ENCODE peak calls at places on chromosomes 13 and 19, in nine cellular contexts. C is neural crest cell, T is left ventricle myocardium inferior, H is osteocyte, B is Calu3, O is lower leg skin, R is IMR-90, P is endodermal cell, J is mammary epithelial cell. I is an unnamed sample.

GRCh38 chr19:17610384-17610783 is 54.9 kb downstream of the COLGALT1 start:
- DNase-seq in B (no peak), O (no peak), T (no peak), P (no peak), C (no peak), R (peak; percentile 14), H (no peak), J (peak; percentile 11), I (no peak)

GRCh38 chr19:35090160-35090794 is 25.3 kb upstream of the FXYD3 start:
- DNase-seq in T (no peak), J (peak; percentile 46), C (peak; percentile 60), R (peak; percentile 53), P (peak; percentile 84), H (no peak), O (peak; percentile 60), B (peak; percentile 83), I (peak; percentile 68)

GRCh38 chr19:11982526-11982925 is 17.7 kb downstream of the ZNF763 start:
- DNase-seq in H (no peak), O (no peak), C (no peak), P (no peak), T (no peak), B (no peak), R (no peak), J (peak; percentile 62), I (no peak)

GRCh38 chr19:18292810-18293641 is 11.6 kb upstream of the JUND start:
- DNase-seq in J (no peak), O (peak; percentile 78), B (peak; percentile 34), R (peak; percentile 57), H (no peak), P (peak; percentile 97), C (peak; percentile 64), T (peak; percentile 91), I (peak; percentile 79)

GRCh38 chr13:72696590-72696989 is 30.8 kb downstream of the MZT1 start:
- DNase-seq in O (no peak), R (peak; percentile 10), J (no peak), P (no peak), T (no peak), H (no peak), B (no peak), C (no peak), I (no peak)

GRCh38 chr13:113860579-113861432 is 3.1 kb downstream of the GAS6 start:
- DNase-seq in P (peak; percentile 94), T (no peak), H (peak; percentile 81), C (no peak), O (no peak), R (no peak), B (no peak), J (no peak), I (peak; percentile 51)

GRCh38 chr19:6694147-6694815 is 24.3 kb upstream of the TNFSF14 start:
- DNase-seq in H (no peak), R (no peak), P (no peak), O (no peak), B (peak; percentile 11), J (no peak), T (no peak), C (no peak), I (no peak)

GRCh38 chr13:108006619-108007018 is 208.7 kb downstream of the LIG4 start:
- DNase-seq in J (no peak), P (no peak), C (no peak), T (no peak), R (no peak), O (no peak), H (no peak), B (no peak), I (no peak)

GRCh38 chr13:114050536-114051450 is 76.9 kb upstream of the C13orf46 start:
- DNase-seq in C (no peak), B (no peak), R (no peak), J (no peak), H (no peak), P (no peak), O (no peak), T (no peak), I (no peak)

GRCh38 chr19:4910594-4911273 is 1.4 kb downstream of the UHRF1 start:
- DNase-seq in P (no peak), H (no peak), J (no peak), C (peak; percentile 20), T (no peak), B (no peak), O (no peak), R (peak; percentile 64), I (peak; percentile 19)

GRCh38 chr13:67075239-67075638 is 154.9 kb downstream of the PCDH9 start:
- DNase-seq in H (no peak), B (no peak), T (no peak), J (peak; percentile 3), R (peak; percentile 15), O (no peak), P (no peak), C (no peak), I (no peak)

DNA sequence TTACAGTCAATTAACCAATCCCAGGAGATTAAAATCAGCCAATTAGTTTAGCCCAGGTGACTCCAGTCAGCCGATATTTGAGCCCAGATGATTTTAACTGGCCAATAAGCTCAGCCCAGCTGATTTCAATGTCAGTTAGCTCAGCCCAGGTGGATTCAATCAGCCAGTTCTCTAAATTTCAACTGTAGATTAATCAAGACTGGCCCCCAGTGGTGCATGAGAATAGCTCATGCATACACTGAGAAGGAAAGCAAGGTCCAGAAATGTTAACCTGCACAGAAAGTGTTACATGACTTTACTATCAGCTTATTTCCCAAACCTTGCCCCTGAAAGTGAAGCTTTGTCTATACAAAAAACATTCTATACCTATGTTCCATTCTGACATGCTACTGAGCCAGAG is 55.4 kb upstream of the ZNF724 start:
- DNase-seq in H (no peak), B (no peak), R (no peak), T (no peak), P (no peak), J (no peak), O (no peak), C (no peak), I (no peak)
- TF ChIP-seq CTCF in H (no peak), B (no peak), R (no peak), T (no peak), P (peak; percentile 19), J (no peak), O (no peak), C (no peak), I (no peak)

GRCh38 chr19:29085630-29086029 is 127.3 kb downstream of the UQCRFS1 start:
- DNase-seq in O (no peak), C (no peak), H (no peak), B (no peak), P (no peak), R (no peak), T (no peak), J (no peak), I (no peak)

GRCh38 chr19:29083863-29084262 is 129.1 kb downstream of the UQCRFS1 start:
- DNase-seq in O (no peak), P (peak; percentile 29), H (no peak), T (no peak), B (no peak), C (no peak), R (no peak), J (no peak), I (no peak)

GRCh38 chr19:29086646-29087045 is 126.3 kb downstream of the UQCRFS1 start:
- DNase-seq in P (no peak), H (no peak), T (no peak), R (no peak), J (no peak), O (no peak), C (no peak), B (no peak), I (no peak)

GRCh38 chr19:29086182-29086581 is 126.8 kb downstream of the UQCRFS1 start:
- DNase-seq in R (no peak), H (no peak), J (no peak), P (no peak), T (no peak), O (no peak), C (no peak), B (no peak), I (no peak)

DNA sequence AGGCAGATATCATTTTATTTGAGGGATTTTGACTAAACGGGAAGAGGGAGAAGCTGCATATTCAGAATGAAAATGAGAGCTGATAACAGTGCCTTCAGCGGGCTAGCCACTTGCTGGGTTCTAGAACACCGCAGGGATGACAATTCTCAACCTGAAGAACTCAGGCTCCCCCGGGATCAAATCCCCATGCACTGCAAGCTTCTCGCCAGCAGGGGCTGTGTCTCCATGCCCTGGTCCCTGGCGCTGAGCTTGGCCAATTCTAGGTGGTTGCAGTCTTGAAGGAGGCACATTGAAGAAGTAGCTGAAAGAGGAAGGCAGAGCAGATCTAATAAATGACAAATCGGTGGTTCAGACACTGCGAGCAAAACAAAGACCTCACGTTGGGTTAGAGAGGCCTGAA is 128.7 kb downstream of the UQCRFS1 start:
- DNase-seq in O (no peak), C (peak; percentile 28), P (peak; percentile 84), J (no peak), T (no peak), B (peak; percentile 54), R (no peak), H (no peak), I (peak; percentile 40)
- TF ChIP-seq CTCF in O (no peak), C (peak; percentile 49), P (peak; percentile 80), J (no peak), T (peak; percentile 31), B (peak; percentile 51), R (peak; percentile 33), H (peak; percentile 15), I (peak; percentile 41)

GRCh38 chr19:3493651-3494050 is 6.8 kb downstream of the DOHH start:
- DNase-seq in P (no peak), R (no peak), C (no peak), J (no peak), H (no peak), T (no peak), O (no peak), B (no peak), I (no peak)

GRCh38 chr19:3496392-3497273 is 3.8 kb downstream of the DOHH start:
- DNase-seq in R (no peak), C (no peak), P (no peak), J (no peak), O (no peak), T (no peak), H (no peak), B (no peak), I (no peak)

GRCh38 chr19:3494051-3494450 is 6.4 kb downstream of the DOHH start:
- DNase-seq in B (no peak), H (no peak), T (no peak), C (no peak), O (no peak), R (no peak), J (no peak), P (peak; percentile 94), I (peak; percentile 54)

GRCh38 chr19:3492919-3493318 is 7.6 kb downstream of the DOHH start:
- DNase-seq in B (no peak), C (no peak), T (no peak), O (no peak), H (no peak), J (no peak), R (no peak), P (no peak), I (no peak)

DNA sequence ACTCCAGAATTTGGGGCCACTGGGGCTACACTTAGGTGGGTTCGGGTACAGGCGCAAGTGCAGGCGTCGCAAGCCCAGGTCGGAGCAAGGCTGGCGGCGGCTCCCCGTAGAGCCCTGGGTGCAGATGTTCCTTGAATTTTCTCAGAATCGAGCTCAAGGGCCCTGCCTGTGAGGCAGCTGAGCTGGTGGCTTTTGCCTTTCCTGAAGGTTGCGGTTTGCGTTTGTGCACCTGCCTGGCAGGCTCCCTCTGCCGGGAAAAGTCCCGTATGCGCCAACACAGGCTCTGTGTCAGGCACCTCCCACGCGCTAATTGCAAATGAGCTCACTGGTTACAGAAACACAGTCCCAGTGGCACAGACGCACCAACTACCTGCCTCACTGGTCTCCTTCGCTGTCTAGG is 5.9 kb downstream of the DOHH start:
- DNase-seq in B (no peak), T (no peak), J (no peak), R (no peak), C (no peak), H (no peak), P (no peak), O (no peak), I (no peak)
- TF ChIP-seq CTCF in B (no peak), T (no peak), J (no peak), R (no peak), C (no peak), H (no peak), P (no peak), O (no peak), I (no peak)

GRCh38 chr19:39480337-39481228 is at the start of gene TIMM50:
- DNase-seq in J (peak; percentile 91), C (peak; percentile 99), H (peak; percentile 99), O (peak; percentile 95), P (peak; percentile 100), R (peak; percentile 88), B (peak; percentile 99), T (peak; percentile 99), I (peak; percentile 100)
- TF ChIP-seq CTCF in J (no peak), C (no peak), H (no peak), O (no peak), P (no peak), R (no peak), B (no peak), T (no peak), I (no peak)

I was measured in nephron progenitor cell.